ENCODE peak calls at places on chromosome 15, in four cellular contexts. C is GF-D8; N is central memory CD4-positive, alpha-beta T cell; K is PC-9. D is an unnamed sample.

GRCh38 chr15:66703540-66703941 is 1.5 kb downstream of the SMAD6 start:
- DNase-seq in N (peak), C (no peak), K (peak), D (no peak)

GRCh38 chr15:33008284-33009011 is 186.1 kb downstream of the FMN1 start:
- DNase-seq in C (no peak), K (no peak), N (no peak), D (no peak)

GRCh38 chr15:79101866-79102581 is 11.4 kb upstream of the RASGRF1 start:
- DNase-seq in N (no peak), K (no peak), C (no peak), D (peak)

GRCh38 chr15:98906712-98907083 is 100.9 kb downstream of the PGPEP1L start:
- DNase-seq in C (no peak), N (no peak), K (peak), D (no peak)

GRCh38 chr15:42159381-42160015 is 3.1 kb upstream of the PLA2G4F start:
- DNase-seq in C (no peak), K (no peak), N (no peak), D (no peak)

GRCh38 chr15:70797464-70797863 is 34.1 kb upstream of the UACA start:
- DNase-seq in C (no peak), N (no peak), K (no peak), D (no peak)

GRCh38 chr15:77646104-77646694 is 13.5 kb upstream of the LINGO1 start:
- DNase-seq in N (no peak), C (no peak), K (no peak), D (no peak)

GRCh38 chr15:79896634-79897379 is at the start of gene MTHFS:
- DNase-seq in C (peak), N (peak), K (peak), D (peak)

GRCh38 chr15:67006089-67007065 is 59.0 kb upstream of the SMAD3 start:
- DNase-seq in C (no peak), N (no peak), K (no peak), D (no peak)

GRCh38 chr15:34335176-34335575 is 2.4 kb downstream of the SLC12A6 start:
- DNase-seq in C (peak), K (no peak), N (no peak), D (no peak)

GRCh38 chr15:29822685-29823459 is 604 bp upstream of the TJP1 start:
- DNase-seq in C (no peak), N (no peak), K (peak), D (peak)

GRCh38 chr15:35470441-35470840 is 75.5 kb downstream of the DPH6 start:
- DNase-seq in K (no peak), N (no peak), C (no peak), D (no peak)

GRCh38 chr15:72365844-72366243 is 10.0 kb downstream of the HEXA start:
- DNase-seq in C (peak), N (peak), K (no peak), D (no peak)

GRCh38 chr15:64856429-64857145 is 14.9 kb downstream of the PLEKHO2 start:
- DNase-seq in C (no peak), N (no peak), K (no peak), D (no peak)

GRCh38 chr15:66650433-66650832 is 51.6 kb upstream of the SMAD6 start:
- DNase-seq in N (no peak), C (no peak), K (peak), D (no peak)

GRCh38 chr15:48644498-48644826 is 1.0 kb downstream of the FBN1 start:
- DNase-seq in K (no peak), N (no peak), C (no peak), D (no peak)

GRCh38 chr15:78368671-78369070 is 28.5 kb downstream of the CRABP1 start:
- DNase-seq in C (no peak), N (no peak), K (no peak), D (no peak)

GRCh38 chr15:81349271-81349670 is 24.7 kb downstream of the TMC3 start:
- DNase-seq in N (no peak), K (no peak), C (no peak), D (no peak)

GRCh38 chr15:70902105-70902504 is 9.5 kb downstream of the LRRC49 start:
- DNase-seq in C (no peak), N (no peak), K (peak), D (peak)

GRCh38 chr15:31327674-31328424 is 1.2 kb downstream of the KLF13 start:
- DNase-seq in C (no peak), N (peak), K (peak), D (no peak)

GRCh38 chr15:40506964-40507571 is 36.3 kb downstream of the CHST14 start:
- DNase-seq in N (peak), K (peak), C (no peak), D (peak)

GRCh38 chr15:67957435-67958139 is 96.5 kb upstream of the PIAS1 start:
- DNase-seq in N (no peak), K (no peak), C (no peak), D (no peak)

GRCh38 chr15:78093242-78094020 is 1.1 kb downstream of the SH2D7 start:
- DNase-seq in N (no peak), K (no peak), C (no peak), D (no peak)

GRCh38 chr15:71807125-71807629 is 3.2 kb upstream of the NR2E3 start:
- DNase-seq in K (no peak), C (no peak), N (no peak), D (no peak)

GRCh38 chr15:65077981-65078352 is 1.4 kb downstream of the KBTBD13 start:
- DNase-seq in C (no peak), K (peak), N (peak), D (peak)